ENCODE peak calls at places on chromosomes 16 and 17, in seven cellular contexts. S, L, M, R, F, K and N are unnamed samples.

GRCh38 chr17:66679631-66680517 is 155.0 kb upstream of the CACNG5 start:
- DNase-seq in S (no peak), R (no peak), M (no peak), K (no peak), L (no peak), F (no peak), N (no peak)

GRCh38 chr17:44205962-44206824 is 6.5 kb upstream of the ATXN7L3 start:
- DNase-seq in S (no peak), L (no peak), R (no peak), M (no peak), F (no peak), K (no peak), N (no peak)

GRCh38 chr17:4072487-4073157 is 70.2 kb downstream of the ZZEF1 start:
- DNase-seq in M (no peak), S (no peak), R (no peak), L (no peak), K (no peak), F (no peak), N (no peak)

GRCh38 chr16:21283521-21284289 is 5.6 kb upstream of the CRYM start:
- DNase-seq in M (peak), L (no peak), F (no peak), R (peak), K (peak), S (no peak), N (peak)

GRCh38 chr17:67260051-67260987 is 15.3 kb upstream of the HELZ start:
- DNase-seq in M (peak), F (no peak), S (no peak), R (no peak), L (no peak), K (no peak), N (no peak)

GRCh38 chr17:81954131-81955057 is 6.6 kb downstream of the NOTUM start:
- DNase-seq in K (no peak), L (no peak), F (no peak), M (no peak), S (no peak), R (no peak), N (no peak)

GRCh38 chr16:30903596-30903995 is 7.2 kb downstream of the CTF1 start:
- DNase-seq in L (no peak), R (no peak), S (no peak), K (no peak), F (no peak), M (no peak), N (no peak)

GRCh38 chr17:73493212-73493814 is 150.9 kb downstream of the SDK2 start:
- DNase-seq in S (no peak), F (no peak), L (no peak), M (no peak), R (no peak), K (no peak), N (peak)

GRCh38 chr17:6641374-6641818 is 536 bp downstream of the TXNDC17 start:
- DNase-seq in R (no peak), K (no peak), S (no peak), L (no peak), M (no peak), F (no peak), N (no peak)

GRCh38 chr16:1363501-1364041 is 11.8 kb downstream of the GNPTG start:
- DNase-seq in S (peak), F (peak), L (peak), K (peak), R (no peak), M (peak), N (peak)

GRCh38 chr16:86089341-86089900 is 190.5 kb downstream of the IRF8 start:
- DNase-seq in S (no peak), R (no peak), K (no peak), F (no peak), M (no peak), L (no peak), N (no peak)

GRCh38 chr16:86906608-86907007 is 328.3 kb downstream of the FOXL1 start:
- DNase-seq in S (no peak), R (no peak), L (no peak), K (no peak), M (no peak), F (no peak), N (no peak)

GRCh38 chr16:21523411-21524067 is 75.8 kb upstream of the METTL9 start:
- DNase-seq in S (no peak), K (no peak), M (no peak), F (no peak), R (peak), L (no peak), N (no peak)

GRCh38 chr17:70313450-70313849 is 144.1 kb downstream of the KCNJ2 start:
- DNase-seq in K (no peak), F (no peak), R (no peak), L (no peak), M (no peak), S (no peak), N (no peak)

GRCh38 chr17:61411114-61411943 is 11.7 kb downstream of the TBX2 start:
- DNase-seq in R (peak), M (peak), K (no peak), S (no peak), F (peak), L (no peak), N (no peak)

GRCh38 chr17:50817142-50817751 is 18.1 kb upstream of the WFIKKN2 start:
- DNase-seq in M (peak), R (no peak), K (no peak), S (peak), L (peak), F (peak), N (no peak)

GRCh38 chr17:74919440-74920305 is 3.4 kb downstream of the USH1G start:
- DNase-seq in L (no peak), M (peak), K (no peak), S (no peak), R (no peak), F (no peak), N (no peak)

GRCh38 chr17:62692721-62693431 is 65.4 kb downstream of the MRC2 start:
- DNase-seq in F (peak), K (peak), L (no peak), S (no peak), M (peak), R (no peak), N (no peak)

GRCh38 chr16:88928405-88929375 is 48.3 kb downstream of the CBFA2T3 start:
- DNase-seq in K (peak), L (no peak), S (no peak), F (no peak), R (no peak), M (peak), N (peak)

GRCh38 chr17:7440113-7440822 is 956 bp downstream of the FGF11 start:
- DNase-seq in F (no peak), K (peak), L (no peak), M (no peak), R (peak), S (peak), N (peak)

GRCh38 chr17:64437944-64438525 is 10.9 kb upstream of the MILR1 start:
- DNase-seq in K (no peak), F (no peak), L (no peak), M (no peak), R (no peak), S (no peak), N (no peak)